ENCODE peak calls at places on chromosomes 2 and 18, in four cellular contexts. One of them, this sample, is unnamed.

GRCh38 chr2:55163258-55163657 is 68.8 kb downstream of the CLHC1 start:
- DNase-seq in mesendoderm: no peak
- DNase-seq in H9: no peak
- DNase-seq in neuronal stem cell: no peak
- DNase-seq in this sample: no peak

GRCh38 chr2:191228861-191229260 is 16.3 kb upstream of the MYO1B start:
- DNase-seq in mesendoderm: no peak
- DNase-seq in neuronal stem cell: no peak
- DNase-seq in H9: no peak
- DNase-seq in this sample: no peak

GRCh38 chr2:52416340-52416739 is 1351.3 kb upstream of the CHAC2 start:
- DNase-seq in mesendoderm: peak
- DNase-seq in H9: no peak
- DNase-seq in neuronal stem cell: no peak
- DNase-seq in this sample: no peak

GRCh38 chr2:96665083-96665569 is 22.6 kb downstream of the FER1L5 start:
- DNase-seq in neuronal stem cell: no peak
- DNase-seq in mesendoderm: peak
- DNase-seq in H9: no peak
- DNase-seq in this sample: peak

GRCh38 chr2:29223851-29224692 is 108.9 kb downstream of the CLIP4 start:
- DNase-seq in H9: no peak
- DNase-seq in mesendoderm: no peak
- DNase-seq in neuronal stem cell: no peak
- DNase-seq in this sample: no peak

GRCh38 chr2:156338578-156338977 is 6.1 kb upstream of the NR4A2 start:
- DNase-seq in neuronal stem cell: no peak
- DNase-seq in H9: no peak
- DNase-seq in mesendoderm: no peak
- DNase-seq in this sample: no peak

GRCh38 chr2:214601852-214602251 is 191.0 kb downstream of the VWC2L start:
- DNase-seq in mesendoderm: no peak
- DNase-seq in H9: no peak
- DNase-seq in neuronal stem cell: no peak
- DNase-seq in this sample: no peak

GRCh38 chr2:182915369-182916326 is 49.2 kb upstream of the FRZB start:
- DNase-seq in mesendoderm: peak
- DNase-seq in H9: no peak
- DNase-seq in neuronal stem cell: no peak
- DNase-seq in this sample: peak

GRCh38 chr2:65369980-65370379 is 62.4 kb downstream of the SPRED2 start:
- DNase-seq in mesendoderm: no peak
- DNase-seq in neuronal stem cell: no peak
- DNase-seq in H9: no peak
- DNase-seq in this sample: no peak

GRCh38 chr18:70256184-70256583 is 32.7 kb upstream of the SOCS6 start:
- DNase-seq in neuronal stem cell: no peak
- DNase-seq in H9: no peak
- DNase-seq in mesendoderm: no peak
- DNase-seq in this sample: no peak

GRCh38 chr18:33901894-33902512 is 322.7 kb downstream of the NOL4 start:
- DNase-seq in neuronal stem cell: no peak
- DNase-seq in H9: no peak
- DNase-seq in mesendoderm: peak
- DNase-seq in this sample: no peak

GRCh38 chr18:9730786-9731185 is 22.7 kb downstream of the RAB31 start:
- DNase-seq in mesendoderm: no peak
- DNase-seq in H9: no peak
- DNase-seq in neuronal stem cell: no peak
- DNase-seq in this sample: no peak

GRCh38 chr2:240946654-240947053 is 40.5 kb downstream of the CROCC2 start:
- DNase-seq in H9: no peak
- DNase-seq in neuronal stem cell: no peak
- DNase-seq in mesendoderm: no peak
- DNase-seq in this sample: no peak

GRCh38 chr2:219010162-219010756 is 17.0 kb upstream of the CRYBA2 start:
- DNase-seq in mesendoderm: peak
- DNase-seq in H9: peak
- DNase-seq in neuronal stem cell: no peak
- DNase-seq in this sample: peak

GRCh38 chr2:151472966-151473365 is 63.3 kb downstream of the RIF1 start:
- DNase-seq in neuronal stem cell: no peak
- DNase-seq in mesendoderm: no peak
- DNase-seq in H9: no peak
- DNase-seq in this sample: no peak

GRCh38 chr18:36187826-36188721 is 777 bp downstream of the MOCOS start:
- DNase-seq in H9: peak
- DNase-seq in mesendoderm: peak
- DNase-seq in neuronal stem cell: no peak
- DNase-seq in this sample: no peak

GRCh38 chr2:926259-926780 is 24.3 kb upstream of the SNTG2 start:
- DNase-seq in H9: no peak
- DNase-seq in mesendoderm: no peak
- DNase-seq in neuronal stem cell: no peak
- DNase-seq in this sample: no peak

GRCh38 chr2:96762529-96763253 is 2.0 kb downstream of the CNNM4 start:
- DNase-seq in H9: peak
- DNase-seq in mesendoderm: peak
- DNase-seq in neuronal stem cell: peak
- DNase-seq in this sample: no peak

GRCh38 chr2:182715121-182715895 is 749 bp upstream of the DNAJC10 start:
- DNase-seq in H9: no peak
- DNase-seq in mesendoderm: no peak
- DNase-seq in neuronal stem cell: no peak
- DNase-seq in this sample: no peak

GRCh38 chr2:181430406-181431199 is 26.6 kb upstream of the ITGA4 start:
- DNase-seq in neuronal stem cell: no peak
- DNase-seq in H9: no peak
- DNase-seq in mesendoderm: peak
- DNase-seq in this sample: no peak

GRCh38 chr18:39872566-39872965 is 2082.5 kb upstream of the PIK3C3 start:
- DNase-seq in neuronal stem cell: no peak
- DNase-seq in H9: no peak
- DNase-seq in mesendoderm: no peak
- DNase-seq in this sample: no peak

GRCh38 chr2:164260506-164260905 is 360.8 kb downstream of the GRB14 start:
- DNase-seq in neuronal stem cell: no peak
- DNase-seq in mesendoderm: no peak
- DNase-seq in H9: no peak
- DNase-seq in this sample: no peak

GRCh38 chr2:229193281-229193680 is 77.8 kb downstream of the PID1 start:
- DNase-seq in H9: no peak
- DNase-seq in neuronal stem cell: no peak
- DNase-seq in mesendoderm: no peak
- DNase-seq in this sample: no peak

GRCh38 chr2:234593636-234594035 is 96.8 kb upstream of the ARL4C start:
- DNase-seq in mesendoderm: no peak
- DNase-seq in neuronal stem cell: no peak
- DNase-seq in H9: no peak
- DNase-seq in this sample: no peak

GRCh38 chr2:199484927-199485326 is 27.2 kb upstream of the SATB2 start:
- DNase-seq in mesendoderm: peak
- DNase-seq in neuronal stem cell: no peak
- DNase-seq in H9: peak
- DNase-seq in this sample: no peak

GRCh38 chr2:127634066-127634617 is 11.8 kb upstream of the GPR17 start:
- DNase-seq in H9: no peak
- DNase-seq in neuronal stem cell: no peak
- DNase-seq in mesendoderm: no peak
- DNase-seq in this sample: no peak

GRCh38 chr2:209260281-209260680 is 163.6 kb upstream of the MAP2 start:
- DNase-seq in mesendoderm: no peak
- DNase-seq in H9: no peak
- DNase-seq in neuronal stem cell: no peak
- DNase-seq in this sample: no peak

GRCh38 chr2:237600205-237600846 is 9.8 kb upstream of the RAB17 start:
- DNase-seq in H9: peak
- DNase-seq in mesendoderm: no peak
- DNase-seq in neuronal stem cell: no peak
- DNase-seq in this sample: no peak

GRCh38 chr18:67001052-67001451 is 397.2 kb upstream of the CDH19 start:
- DNase-seq in H9: no peak
- DNase-seq in neuronal stem cell: no peak
- DNase-seq in mesendoderm: no peak
- DNase-seq in this sample: no peak

GRCh38 chr18:10304853-10305252 is 149.6 kb upstream of the APCDD1 start:
- DNase-seq in mesendoderm: no peak
- DNase-seq in neuronal stem cell: no peak
- DNase-seq in H9: no peak
- DNase-seq in this sample: no peak

GRCh38 chr2:26251893-26252292 is 7.2 kb downstream of the HADHB start:
- DNase-seq in neuronal stem cell: no peak
- DNase-seq in mesendoderm: no peak
- DNase-seq in H9: no peak
- DNase-seq in this sample: no peak

GRCh38 chr2:144215701-144216675 is 303.9 kb downstream of the ZEB2 start:
- DNase-seq in neuronal stem cell: no peak
- DNase-seq in mesendoderm: no peak
- DNase-seq in H9: no peak
- DNase-seq in this sample: no peak

GRCh38 chr2:72883356-72883962 is 3.7 kb upstream of the SPR start:
- DNase-seq in neuronal stem cell: peak
- DNase-seq in mesendoderm: peak
- DNase-seq in H9: peak
- DNase-seq in this sample: peak

GRCh38 chr2:206423147-206423546 is 20.2 kb upstream of the ADAM23 start:
- DNase-seq in neuronal stem cell: no peak
- DNase-seq in mesendoderm: peak
- DNase-seq in H9: peak
- DNase-seq in this sample: no peak

GRCh38 chr2:208179028-208179609 is 10.7 kb downstream of the C2orf80 start:
- DNase-seq in neuronal stem cell: no peak
- DNase-seq in mesendoderm: peak
- DNase-seq in H9: no peak
- DNase-seq in this sample: no peak

GRCh38 chr2:168097431-168097830 is 150.0 kb downstream of the STK39 start:
- DNase-seq in neuronal stem cell: no peak
- DNase-seq in H9: no peak
- DNase-seq in mesendoderm: no peak
- DNase-seq in this sample: peak

GRCh38 chr2:114762986-114763385 is 320.5 kb downstream of the DPP10 start:
- DNase-seq in H9: no peak
- DNase-seq in neuronal stem cell: no peak
- DNase-seq in mesendoderm: no peak
- DNase-seq in this sample: no peak

GRCh38 chr2:20447437-20448245 is 767 bp downstream of the RHOB start:
- DNase-seq in neuronal stem cell: peak
- DNase-seq in H9: peak
- DNase-seq in mesendoderm: peak
- DNase-seq in this sample: peak

GRCh38 chr2:85437488-85438290 is 19.2 kb downstream of the SH2D6 start:
- DNase-seq in H9: peak
- DNase-seq in mesendoderm: peak
- DNase-seq in neuronal stem cell: peak
- DNase-seq in this sample: peak
- H2AK5ac ChIP-seq in H9: no peak
- H2AK5ac ChIP-seq in mesendoderm: peak
- H2AK5ac ChIP-seq in neuronal stem cell: peak
- H2AK5ac ChIP-seq in this sample: peak

GRCh38 chr2:241967096-241967495 is 97.6 kb downstream of the RTP5 start:
- DNase-seq in mesendoderm: no peak
- DNase-seq in H9: no peak
- DNase-seq in neuronal stem cell: no peak
- DNase-seq in this sample: no peak
- H2AK5ac ChIP-seq in mesendoderm: no peak
- H2AK5ac ChIP-seq in H9: no peak
- H2AK5ac ChIP-seq in neuronal stem cell: no peak
- H2AK5ac ChIP-seq in this sample: peak

DNA sequence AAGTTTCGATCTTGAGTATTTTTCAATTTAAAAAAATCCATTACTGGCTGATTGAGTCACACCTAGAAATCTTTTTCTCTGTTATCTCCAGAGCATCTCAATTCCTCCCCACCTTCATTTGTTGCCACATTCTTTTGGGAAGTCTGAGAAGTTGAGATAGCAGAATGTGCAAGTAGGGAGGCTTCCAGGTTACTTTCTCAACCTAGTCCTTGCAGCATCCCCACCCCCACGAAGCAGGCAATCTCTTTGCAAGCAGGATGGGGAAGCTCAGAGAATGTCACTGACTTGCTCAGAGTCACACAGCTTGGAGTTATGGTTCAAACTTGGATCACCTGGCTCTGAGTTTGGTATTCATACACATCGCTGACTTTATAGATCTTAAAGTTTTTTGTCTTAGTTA is 26.0 kb upstream of the LCLAT1 start:
- DNase-seq in neuronal stem cell: no peak
- DNase-seq in mesendoderm: peak
- DNase-seq in H9: no peak
- DNase-seq in this sample: peak
- H2AK5ac ChIP-seq in neuronal stem cell: no peak
- H2AK5ac ChIP-seq in mesendoderm: no peak
- H2AK5ac ChIP-seq in H9: no peak
- H2AK5ac ChIP-seq in this sample: no peak

GRCh38 chr18:26406854-26407517 is 141.4 kb downstream of the KCTD1 start:
- DNase-seq in H9: no peak
- DNase-seq in mesendoderm: no peak
- DNase-seq in neuronal stem cell: no peak
- DNase-seq in this sample: no peak

GRCh38 chr18:26407721-26408601 is 140.4 kb downstream of the KCTD1 start:
- DNase-seq in H9: no peak
- DNase-seq in neuronal stem cell: no peak
- DNase-seq in mesendoderm: no peak
- DNase-seq in this sample: no peak

GRCh38 chr18:26403451-26403850 is 144.9 kb downstream of the KCTD1 start:
- DNase-seq in H9: no peak
- DNase-seq in neuronal stem cell: no peak
- DNase-seq in mesendoderm: no peak
- DNase-seq in this sample: no peak

GRCh38 chr18:26405190-26405781 is 143.1 kb downstream of the KCTD1 start:
- DNase-seq in mesendoderm: peak
- DNase-seq in neuronal stem cell: no peak
- DNase-seq in H9: peak
- DNase-seq in this sample: peak

DNA sequence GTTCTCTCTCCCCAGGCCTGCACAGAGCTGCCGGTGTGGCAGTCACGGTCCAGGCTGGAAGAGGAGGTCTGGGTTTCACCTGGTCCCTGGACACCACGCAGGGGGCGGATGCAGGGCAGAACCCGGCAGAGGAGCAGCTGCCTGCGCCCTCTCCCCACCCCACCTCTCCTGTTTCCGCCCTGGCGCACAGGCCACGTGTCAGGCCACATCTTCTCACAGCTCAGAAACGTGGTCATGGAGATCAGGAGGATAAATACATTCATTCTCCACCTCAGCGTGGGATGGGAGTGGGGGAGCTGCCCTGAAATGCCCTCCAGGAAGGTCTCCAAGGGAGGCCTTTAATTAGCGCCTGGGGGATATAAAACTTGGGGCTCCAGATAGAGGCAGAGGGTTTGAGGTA is 142.1 kb downstream of the KCTD1 start:
- DNase-seq in neuronal stem cell: no peak
- DNase-seq in H9: no peak
- DNase-seq in mesendoderm: no peak
- DNase-seq in this sample: no peak
- H2AK5ac ChIP-seq in neuronal stem cell: no peak
- H2AK5ac ChIP-seq in H9: no peak
- H2AK5ac ChIP-seq in mesendoderm: no peak
- H2AK5ac ChIP-seq in this sample: no peak